ENCODE peak calls at places on chromosomes 4 and X, in ten cellular contexts. Z is ovary, B is right lobe of liver, H is sigmoid colon, I is GM12878, C is suprapubic skin, F is tibial nerve, N is K562, R is Peyer's patch, L is A549. U is an unnamed sample.

GRCh38 chrX:43436497-43436896 is 219.6 kb upstream of the MAOA start:
- DNase-seq in Z (no peak), B (no peak), H (no peak), I (no peak), C (no peak), F (no peak), N (no peak), R (no peak), L (no peak), U (no peak)

GRCh38 chr4:175277816-175278215 is 359.7 kb downstream of the ADAM29 start:
- DNase-seq in Z (no peak), B (no peak), H (no peak), I (no peak), C (no peak), F (no peak), N (no peak), R (no peak), L (no peak), U (no peak)

GRCh38 chr4:56323386-56323785 is 63.9 kb downstream of the AASDH start:
- DNase-seq in Z (no peak), B (no peak), H (no peak), I (no peak), C (no peak), F (no peak), N (no peak), R (no peak), L (no peak), U (no peak)

GRCh38 chr4:57190651-57191481 is 80.7 kb upstream of the IGFBP7 start:
- DNase-seq in Z (no peak), B (no peak), H (no peak), I (no peak), C (no peak), F (no peak), N (peak), R (no peak), L (peak), U (no peak)

GRCh38 chrX:17654116-17654515 is 83.2 kb upstream of the SCML1 start:
- DNase-seq in Z (no peak), B (no peak), H (no peak), I (no peak), C (no peak), F (no peak), N (no peak), R (no peak), L (no peak), U (no peak)

GRCh38 chrX:102624105-102624504 is 24.8 kb downstream of the ARMCX5 start:
- DNase-seq in Z (no peak), B (no peak), H (no peak), I (no peak), C (no peak), F (no peak), N (no peak), R (no peak), L (no peak), U (no peak)

GRCh38 chr4:181140037-181140603 is 1103.1 kb upstream of the TENM3 start:
- DNase-seq in Z (no peak), B (no peak), H (no peak), I (no peak), C (no peak), F (no peak), N (no peak), R (no peak), L (no peak), U (no peak)

GRCh38 chr4:183141997-183142396 is 42.9 kb downstream of the WWC2 start:
- DNase-seq in Z (no peak), B (no peak), H (no peak), I (no peak), C (no peak), F (no peak), N (no peak), R (no peak), L (no peak), U (no peak)

DNA sequence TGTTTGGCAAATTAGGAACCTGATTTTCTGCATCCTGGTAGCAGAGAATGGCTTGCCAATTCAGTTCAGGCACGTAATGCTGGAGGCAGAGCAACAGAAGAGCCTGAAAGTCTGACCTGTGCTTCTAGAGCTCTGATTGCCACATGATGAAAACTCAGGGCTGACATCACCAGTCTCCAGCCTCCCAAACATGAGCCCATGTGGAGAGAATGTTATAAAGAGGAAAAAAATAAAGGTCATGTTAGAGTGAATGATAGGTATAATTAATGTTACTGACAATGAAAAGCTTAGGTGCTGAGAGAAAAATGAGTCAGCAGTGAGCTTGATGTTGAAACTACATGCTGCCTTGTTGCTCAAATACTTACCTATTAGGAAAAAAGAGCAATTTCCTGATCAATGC is 113.5 kb upstream of the CPEB2 start:
- DNase-seq in Z (no peak), B (no peak), H (no peak), I (no peak), C (no peak), F (no peak), N (no peak), R (no peak), L (no peak), U (no peak)
- H3K4me3 ChIP-seq in Z (no peak), B (no peak), H (no peak), I (no peak), C (no peak), F (no peak), N (no peak), R (no peak), L (no peak), U (no peak)

GRCh38 chrX:13688772-13689518 is at the start of gene RAB9A:
- DNase-seq in Z (peak), B (peak), H (peak), I (no peak), C (peak), F (peak), N (peak), R (peak), L (peak), U (peak)
- TF ChIP-seq POLR2A in Z (peak), B (peak), H (peak), I (peak), C (peak), F (peak), N (peak), R (peak), L (peak), U (no peak)

GRCh38 chr4:38871593-38871992 is 4.0 kb downstream of the FAM114A1 start:
- DNase-seq in Z (no peak), B (no peak), H (no peak), I (no peak), C (no peak), F (no peak), N (no peak), R (no peak), L (no peak), U (no peak)
- H3K27ac ChIP-seq in Z (peak), B (peak), H (peak), I (no peak), C (peak), F (no peak), N (no peak), R (peak), L (no peak), U (no peak)

GRCh38 chr4:108264693-108265092 is 96.0 kb upstream of the LEF1 start:
- DNase-seq in Z (no peak), B (no peak), H (no peak), I (no peak), C (no peak), F (no peak), N (no peak), R (no peak), L (no peak), U (no peak)
- H3K4me3 ChIP-seq in Z (no peak), B (no peak), H (no peak), I (no peak), C (no peak), F (no peak), N (no peak), R (no peak), L (no peak), U (no peak)

U was measured in spleen.